ENCODE peak calls at places on chromosomes 1 and 21, in ten cellular contexts. U is IMR-90; Q is A549; E is heart right ventricle; S is substantia nigra; T is mesendoderm; X is keratinocyte; R is uterus; W is HCT116; A is CD8-positive, alpha-beta T cell. K is an unnamed sample.

GRCh38 chr1:24704411-24705259 is 40.6 kb upstream of the CLIC4 start:
- DNase-seq in U (peak), Q (peak), E (no peak), S (peak), T (peak), X (peak), R (no peak), W (no peak), A (no peak), K (peak)

GRCh38 chr1:190183588-190183987 is 294.1 kb downstream of the BRINP3 start:
- DNase-seq in U (no peak), Q (no peak), E (no peak), S (no peak), T (peak), X (no peak), R (no peak), W (no peak), A (no peak), K (no peak)

GRCh38 chr1:2307943-2308342 is 79.8 kb downstream of the SKI start:
- DNase-seq in U (no peak), Q (no peak), E (no peak), S (no peak), T (no peak), X (no peak), R (no peak), W (no peak), A (no peak), K (no peak)

GRCh38 chr1:54159733-54160316 is 7.0 kb upstream of the CDCP2 start:
- DNase-seq in U (no peak), Q (no peak), E (no peak), S (no peak), T (no peak), X (no peak), R (no peak), W (no peak), A (no peak), K (no peak)

GRCh38 chr1:43619314-43619790 is 30.6 kb upstream of the KDM4A start:
- DNase-seq in U (no peak), Q (no peak), E (no peak), S (no peak), T (no peak), X (no peak), R (no peak), W (no peak), A (no peak), K (no peak)

GRCh38 chr1:63276625-63277024 is 45.7 kb upstream of the FOXD3 start:
- DNase-seq in U (no peak), Q (no peak), E (no peak), S (no peak), T (no peak), X (no peak), R (no peak), W (no peak), A (no peak), K (no peak)

GRCh38 chr1:8283058-8283884 is 34.6 kb upstream of the SLC45A1 start:
- DNase-seq in U (no peak), Q (no peak), E (peak), S (no peak), T (no peak), X (no peak), R (no peak), W (no peak), A (no peak), K (no peak)

GRCh38 chr1:233102381-233102780 is 152.0 kb downstream of the NTPCR start:
- DNase-seq in U (no peak), Q (no peak), E (no peak), S (no peak), T (no peak), X (no peak), R (no peak), W (no peak), A (no peak), K (no peak)

GRCh38 chr1:16461681-16462080 is 21.2 kb downstream of the NECAP2 start:
- DNase-seq in U (no peak), Q (no peak), E (no peak), S (no peak), T (peak), X (no peak), R (no peak), W (no peak), A (no peak), K (no peak)

GRCh38 chr21:44875341-44875740 is 1.9 kb upstream of the PTTG1IP start:
- DNase-seq in U (peak), Q (peak), E (no peak), S (no peak), T (no peak), X (no peak), R (no peak), W (no peak), A (no peak), K (no peak)

GRCh38 chr21:45306832-45307571 is 19.3 kb upstream of the POFUT2 start:
- DNase-seq in U (peak), Q (no peak), E (peak), S (peak), T (no peak), X (no peak), R (peak), W (no peak), A (no peak), K (peak)

GRCh38 chr1:114062646-114063045 is 83.4 kb downstream of the OLFML3 start:
- DNase-seq in U (no peak), Q (no peak), E (no peak), S (no peak), T (no peak), X (no peak), R (no peak), W (no peak), A (no peak), K (no peak)

GRCh38 chr1:210407207-210407886 is 78.6 kb downstream of the HHAT start:
- DNase-seq in U (peak), Q (peak), E (peak), S (peak), T (peak), X (no peak), R (peak), W (peak), A (peak), K (peak)

GRCh38 chr1:67336783-67337182 is 29.1 kb downstream of the IL12RB2 start:
- DNase-seq in U (no peak), Q (no peak), E (no peak), S (no peak), T (no peak), X (no peak), R (no peak), W (no peak), A (no peak), K (no peak)

GRCh38 chr1:186188004-186188539 is 187.0 kb downstream of the TPR start:
- DNase-seq in U (peak), Q (peak), E (no peak), S (no peak), T (no peak), X (peak), R (no peak), W (peak), A (no peak), K (no peak)

GRCh38 chr1:18949689-18950414 is 6.6 kb downstream of the IFFO2 start:
- DNase-seq in U (peak), Q (peak), E (no peak), S (peak), T (peak), X (no peak), R (peak), W (no peak), A (no peak), K (peak)

GRCh38 chr1:30302808-30303310 is 420.5 kb downstream of the MATN1 start:
- DNase-seq in U (no peak), Q (no peak), E (no peak), S (no peak), T (no peak), X (no peak), R (no peak), W (no peak), A (no peak), K (no peak)

GRCh38 chr1:236141447-236142357 is 637 bp upstream of the GPR137B start:
- DNase-seq in U (peak), Q (peak), E (peak), S (peak), T (peak), X (no peak), R (peak), W (no peak), A (no peak), K (peak)

GRCh38 chr21:44524412-44525371 is 15.3 kb downstream of the KRTAP10-1 start:
- DNase-seq in U (no peak), Q (no peak), E (no peak), S (no peak), T (no peak), X (no peak), R (no peak), W (no peak), A (no peak), K (no peak)

GRCh38 chr1:70210820-70211219 is 5.4 kb upstream of the LRRC40 start:
- DNase-seq in U (peak), Q (no peak), E (no peak), S (no peak), T (no peak), X (no peak), R (no peak), W (no peak), A (no peak), K (no peak)

GRCh38 chr1:44605904-44606615 is 68.2 kb downstream of the TMEM53 start:
- DNase-seq in U (no peak), Q (no peak), E (no peak), S (no peak), T (no peak), X (no peak), R (no peak), W (no peak), A (no peak), K (no peak)

GRCh38 chr1:228490120-228491078 is 3.2 kb downstream of the RNF187 start:
- DNase-seq in U (peak), Q (peak), E (no peak), S (no peak), T (peak), X (no peak), R (no peak), W (peak), A (no peak), K (no peak)

GRCh38 chr1:15151377-15151806 is 2.2 kb upstream of the TMEM51 start:
- DNase-seq in U (no peak), Q (no peak), E (no peak), S (no peak), T (peak), X (no peak), R (no peak), W (no peak), A (no peak), K (no peak)

GRCh38 chr1:199218533-199218932 is 579.7 kb downstream of the PTPRC start:
- DNase-seq in U (no peak), Q (no peak), E (no peak), S (no peak), T (no peak), X (no peak), R (no peak), W (no peak), A (no peak), K (no peak)

GRCh38 chr1:39105841-39106765 is 80.0 kb downstream of the NDUFS5 start:
- DNase-seq in U (no peak), Q (peak), E (peak), S (no peak), T (peak), X (no peak), R (peak), W (no peak), A (no peak), K (no peak)

GRCh38 chr1:119220980-119221379 is 80.5 kb upstream of the WARS2 start:
- DNase-seq in U (peak), Q (no peak), E (no peak), S (no peak), T (no peak), X (no peak), R (no peak), W (no peak), A (no peak), K (no peak)

GRCh38 chr1:220487297-220487820 is 40.6 kb upstream of the MARK1 start:
- DNase-seq in U (peak), Q (peak), E (no peak), S (no peak), T (peak), X (no peak), R (no peak), W (peak), A (no peak), K (no peak)

GRCh38 chr1:41806472-41807155 is 112.1 kb downstream of the HIVEP3 start:
- DNase-seq in U (no peak), Q (no peak), E (no peak), S (no peak), T (no peak), X (no peak), R (no peak), W (no peak), A (peak), K (no peak)

GRCh38 chr1:64844609-64845008 is 99.7 kb downstream of the RAVER2 start:
- DNase-seq in U (no peak), Q (no peak), E (no peak), S (no peak), T (no peak), X (no peak), R (no peak), W (no peak), A (no peak), K (no peak)

GRCh38 chr1:67945733-67946374 is 104.6 kb downstream of the DIRAS3 start:
- DNase-seq in U (peak), Q (no peak), E (peak), S (no peak), T (no peak), X (no peak), R (no peak), W (no peak), A (no peak), K (no peak)

GRCh38 chr1:78231894-78232293 is 186.1 kb downstream of the GIPC2 start:
- DNase-seq in U (no peak), Q (no peak), E (no peak), S (no peak), T (no peak), X (no peak), R (no peak), W (no peak), A (no peak), K (no peak)

GRCh38 chr1:212034516-212035122 is 738 bp downstream of the INTS7 start:
- DNase-seq in U (no peak), Q (no peak), E (no peak), S (no peak), T (no peak), X (peak), R (no peak), W (no peak), A (peak), K (no peak)

GRCh38 chr1:50423670-50424000 is 392 bp upstream of the DMRTA2 start:
- DNase-seq in U (no peak), Q (peak), E (no peak), S (no peak), T (peak), X (no peak), R (no peak), W (no peak), A (no peak), K (no peak)

GRCh38 chr21:44401386-44402160 is 48.2 kb downstream of the TRPM2 start:
- DNase-seq in U (no peak), Q (no peak), E (no peak), S (no peak), T (no peak), X (no peak), R (no peak), W (no peak), A (no peak), K (no peak)

GRCh38 chr1:22790232-22791008 is 79.8 kb downstream of the EPHB2 start:
- DNase-seq in U (no peak), Q (no peak), E (peak), S (no peak), T (peak), X (no peak), R (no peak), W (no peak), A (no peak), K (no peak)

GRCh38 chr1:171210355-171210754 is 25.3 kb downstream of the FMO2 start:
- DNase-seq in U (no peak), Q (peak), E (no peak), S (no peak), T (no peak), X (no peak), R (no peak), W (no peak), A (no peak), K (no peak)

DNA sequence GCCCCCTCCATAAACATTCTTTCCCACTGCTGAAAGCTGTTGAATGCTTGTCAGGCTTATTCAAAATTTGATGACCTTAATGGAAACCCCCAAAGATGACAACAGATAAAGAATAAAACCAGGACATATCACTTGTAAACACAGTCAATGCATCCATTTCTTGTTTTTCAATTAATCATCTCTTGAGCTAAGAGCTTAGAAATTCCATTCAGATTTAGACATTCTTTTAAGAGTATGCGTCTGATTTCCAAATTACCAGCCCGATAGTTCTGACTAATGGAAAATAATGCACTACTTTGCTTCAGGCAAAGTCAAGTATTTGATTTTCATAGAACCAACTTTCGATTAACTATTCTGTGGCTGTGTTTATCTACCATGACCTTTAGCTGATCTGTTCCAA is 100.6 kb upstream of the RUNX1 start:
- DNase-seq in U (peak), Q (no peak), E (no peak), S (no peak), T (no peak), X (peak), R (no peak), W (no peak), A (no peak), K (no peak)
- H3K27ac ChIP-seq in U (no peak), Q (no peak), E (no peak), S (no peak), T (no peak), X (peak), R (no peak), W (no peak), A (no peak), K (no peak)

GRCh38 chr1:20739225-20739624 is 6.7 kb upstream of the SH2D5 start:
- DNase-seq in U (peak), Q (peak), E (no peak), S (no peak), T (no peak), X (no peak), R (no peak), W (no peak), A (no peak), K (no peak)
- H3K27ac ChIP-seq in U (peak), Q (peak), E (no peak), S (no peak), T (no peak), X (peak), R (no peak), W (no peak), A (no peak), K (no peak)

GRCh38 chr1:40244138-40244744 is 3.5 kb upstream of the TMCO2 start:
- DNase-seq in U (no peak), Q (no peak), E (no peak), S (no peak), T (no peak), X (no peak), R (no peak), W (no peak), A (no peak), K (no peak)

GRCh38 chr1:40243371-40243770 is 4.4 kb upstream of the TMCO2 start:
- DNase-seq in U (no peak), Q (no peak), E (no peak), S (no peak), T (no peak), X (no peak), R (no peak), W (no peak), A (no peak), K (no peak)

GRCh38 chr1:40239626-40240025 is 8.1 kb upstream of the TMCO2 start:
- DNase-seq in U (no peak), Q (no peak), E (no peak), S (no peak), T (no peak), X (no peak), R (no peak), W (no peak), A (no peak), K (no peak)

GRCh38 chr1:40240390-40240789 is 7.3 kb upstream of the TMCO2 start:
- DNase-seq in U (no peak), Q (no peak), E (no peak), S (no peak), T (no peak), X (no peak), R (no peak), W (no peak), A (no peak), K (no peak)

DNA sequence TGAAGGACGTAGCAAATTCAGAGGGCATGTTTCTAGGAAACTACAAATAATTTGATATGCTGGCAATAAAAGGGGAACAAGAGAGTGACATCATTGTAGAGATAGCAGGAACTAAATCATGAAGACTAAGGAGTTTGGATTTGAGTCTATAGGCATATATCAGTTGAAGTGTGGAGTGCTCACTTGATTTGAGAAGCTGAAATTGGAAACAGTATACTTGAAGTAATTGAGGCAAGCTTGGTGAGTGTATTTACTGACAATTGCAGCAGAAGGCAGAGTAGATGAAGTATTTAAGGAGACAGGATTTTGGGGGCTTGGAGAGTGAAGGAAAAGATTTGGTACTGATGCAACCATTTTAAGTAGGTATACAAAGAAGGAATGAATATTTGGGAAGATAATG is 6.4 kb upstream of the TMCO2 start:
- DNase-seq in U (no peak), Q (no peak), E (no peak), S (no peak), T (no peak), X (no peak), R (no peak), W (no peak), A (no peak), K (no peak)
- H3K27ac ChIP-seq in U (peak), Q (no peak), E (no peak), S (no peak), T (no peak), X (peak), R (no peak), W (peak), A (no peak), K (no peak)

GRCh38 chr21:41171210-41171609 is 3.2 kb downstream of the BACE2 start:
- DNase-seq in U (no peak), Q (no peak), E (no peak), S (peak), T (no peak), X (no peak), R (no peak), W (no peak), A (no peak), K (no peak)

GRCh38 chr21:41169701-41170100 is 1.7 kb downstream of the BACE2 start:
- DNase-seq in U (no peak), Q (no peak), E (no peak), S (no peak), T (no peak), X (no peak), R (no peak), W (no peak), A (no peak), K (no peak)

GRCh38 chr21:41169258-41169576 is 1.3 kb downstream of the BACE2 start:
- DNase-seq in U (no peak), Q (no peak), E (no peak), S (no peak), T (no peak), X (no peak), R (no peak), W (no peak), A (no peak), K (no peak)

GRCh38 chr21:41168391-41169257 is 664 bp downstream of the BACE2 start:
- DNase-seq in U (peak), Q (peak), E (peak), S (peak), T (peak), X (no peak), R (peak), W (no peak), A (peak), K (no peak)

DNA sequence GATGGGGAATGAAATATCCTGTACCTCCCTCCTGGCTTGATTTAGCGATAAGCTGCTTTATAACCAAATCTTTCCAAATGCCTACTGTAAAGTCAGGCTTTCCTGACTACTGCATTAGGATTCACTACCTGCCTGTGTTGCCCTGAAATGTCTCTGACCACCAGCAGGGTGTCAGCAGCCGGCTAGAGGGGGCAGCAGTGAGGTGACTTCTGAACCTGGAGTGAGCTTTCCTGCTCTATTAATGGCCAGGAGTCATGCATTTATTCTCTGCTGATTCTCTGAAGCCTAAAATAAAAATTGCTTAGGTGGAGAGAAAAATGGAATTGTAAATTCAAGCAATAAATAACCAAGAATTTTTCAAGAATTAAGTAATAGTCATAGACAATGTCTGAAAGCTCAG is 2.5 kb downstream of the BACE2 start:
- DNase-seq in U (peak), Q (peak), E (peak), S (peak), T (peak), X (no peak), R (peak), W (no peak), A (no peak), K (no peak)
- H3K27ac ChIP-seq in U (no peak), Q (no peak), E (no peak), S (no peak), T (no peak), X (peak), R (peak), W (no peak), A (no peak), K (no peak)

K was measured in caudate nucleus.